ENCODE peak calls at places on chromosome 14, in five cellular contexts. R is AG04449, M is fibroblast of the aortic adventitia, J is AG10803, U is WTC11. D is an unnamed sample.

GRCh38 chr14:91847693-91848092 is 19.6 kb downstream of the TC2N start:
- DNase-seq in R (no peak), M (no peak), J (no peak), U (no peak), D (no peak)

GRCh38 chr14:61780125-61780524 is 17.9 kb downstream of the SNAPC1 start:
- DNase-seq in R (no peak), M (no peak), J (no peak), U (no peak), D (no peak)

GRCh38 chr14:73249108-73249507 is 11.8 kb downstream of the PAPLN start:
- DNase-seq in R (no peak), M (no peak), J (no peak), U (no peak), D (no peak)

GRCh38 chr14:56115471-56115870 is 2.7 kb upstream of the PELI2 start:
- DNase-seq in R (no peak), M (no peak), J (no peak), U (no peak), D (no peak)

GRCh38 chr14:54834727-54835126 is 67.9 kb downstream of the GCH1 start:
- DNase-seq in R (no peak), M (no peak), J (no peak), U (no peak), D (no peak)

GRCh38 chr14:34324363-34324795 is 137.7 kb downstream of the SPTSSA start:
- DNase-seq in R (no peak), M (peak; percentile 60), J (peak; percentile 28), U (no peak), D (peak; percentile 55)

GRCh38 chr14:22190411-22191191 is 398.4 kb downstream of the DAD1 start:
- DNase-seq in R (peak; percentile 60), M (no peak), J (no peak), U (no peak), D (no peak)

GRCh38 chr14:45128963-45129629 is 5.2 kb downstream of the FKBP3 start:
- DNase-seq in R (no peak), M (no peak), J (no peak), U (no peak), D (no peak)

GRCh38 chr14:26448181-26448855 is 149.5 kb downstream of the NOVA1 start:
- DNase-seq in R (no peak), M (no peak), J (no peak), U (peak; percentile 14), D (no peak)

GRCh38 chr14:71952381-71953363 is 20.4 kb downstream of the RGS6 start:
- DNase-seq in R (no peak), M (no peak), J (no peak), U (no peak), D (no peak)

GRCh38 chr14:72613975-72614319 is 280.0 kb downstream of the DPF3 start:
- DNase-seq in R (no peak), M (no peak), J (no peak), U (no peak), D (no peak)

GRCh38 chr14:73740921-73741326 is 26.7 kb upstream of the PNMA1 start:
- DNase-seq in R (no peak), M (peak; percentile 69), J (peak; percentile 51), U (peak; percentile 65), D (peak; percentile 58)

GRCh38 chr14:103301512-103302197 is 32.4 kb upstream of the EIF5 start:
- DNase-seq in R (no peak), M (no peak), J (no peak), U (no peak), D (no peak)

GRCh38 chr14:106845286-106846087 is 1319.1 kb downstream of the TMEM121 start:
- DNase-seq in R (no peak), M (no peak), J (no peak), U (no peak), D (peak; percentile 68)

GRCh38 chr14:53432378-53432802 is 279.3 kb upstream of the DDHD1 start:
- DNase-seq in R (no peak), M (peak; percentile 63), J (peak; percentile 41), U (peak; percentile 60), D (peak; percentile 51)

GRCh38 chr14:103087343-103087835 is 3.4 kb downstream of the LBHD2 start:
- DNase-seq in R (no peak), M (no peak), J (no peak), U (no peak), D (no peak)

GRCh38 chr14:69001375-69001774 is 22.3 kb upstream of the ACTN1 start:
- DNase-seq in R (no peak), M (no peak), J (no peak), U (no peak), D (no peak)

GRCh38 chr14:74221741-74222140 is 17.5 kb upstream of the VSX2 start:
- DNase-seq in R (no peak), M (no peak), J (no peak), U (no peak), D (no peak)

GRCh38 chr14:103527408-103528157 is 1.4 kb upstream of the TRMT61A start:
- DNase-seq in R (no peak), M (peak; percentile 34), J (peak; percentile 53), U (no peak), D (no peak)

GRCh38 chr14:99075771-99076370 is 196.1 kb downstream of the BCL11B start:
- DNase-seq in R (no peak), M (no peak), J (peak; percentile 5), U (no peak), D (no peak)

GRCh38 chr14:75494898-75495297 is 27.4 kb upstream of the BATF start:
- DNase-seq in R (no peak), M (no peak), J (no peak), U (no peak), D (peak; percentile 39)

GRCh38 chr14:50874842-50875241 is 3.0 kb downstream of the ABHD12B start:
- DNase-seq in R (no peak), M (no peak), J (no peak), U (no peak), D (no peak)

GRCh38 chr14:95513261-95513660 is 3.2 kb downstream of the SYNE3 start:
- DNase-seq in R (no peak), M (no peak), J (no peak), U (no peak), D (no peak)

GRCh38 chr14:74296037-74296467 is 6.7 kb downstream of the ABCD4 start:
- DNase-seq in R (no peak), M (no peak), J (no peak), U (no peak), D (no peak)

GRCh38 chr14:53890611-53891091 is 66.0 kb downstream of the BMP4 start:
- DNase-seq in R (no peak), M (peak; percentile 41), J (no peak), U (peak; percentile 36), D (no peak)

GRCh38 chr14:53957739-53958138 is 1.1 kb upstream of the BMP4 start:
- DNase-seq in R (no peak), M (no peak), J (no peak), U (no peak), D (no peak)

GRCh38 chr14:91754819-91755218 is 22.9 kb upstream of the CATSPERB start:
- DNase-seq in R (no peak), M (no peak), J (no peak), U (no peak), D (no peak)

GRCh38 chr14:75842624-75843023 is 139.2 kb downstream of the TGFB3 start:
- DNase-seq in R (no peak), M (no peak), J (no peak), U (no peak), D (no peak)

GRCh38 chr14:99101826-99102461 is 170.1 kb downstream of the BCL11B start:
- DNase-seq in R (no peak), M (no peak), J (no peak), U (no peak), D (no peak)

DNA sequence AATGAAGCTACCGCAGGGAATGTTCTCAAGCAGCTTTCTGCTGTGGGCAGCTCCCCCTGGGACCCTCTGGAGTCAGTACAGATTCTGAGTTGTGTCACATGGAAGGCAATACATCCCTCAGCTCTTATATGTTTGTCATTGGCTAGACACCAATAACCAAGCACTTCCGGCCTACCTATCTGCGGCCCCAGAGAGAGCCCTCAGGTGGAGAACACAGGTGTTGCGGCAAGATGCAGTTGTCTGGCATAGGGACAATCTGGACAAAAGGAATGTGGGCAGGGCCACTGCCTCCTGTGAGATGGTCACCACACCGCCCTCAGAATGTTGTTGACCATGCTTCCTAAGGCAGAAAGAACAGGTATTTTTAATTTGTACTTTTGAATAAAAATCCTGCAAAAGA is 118.7 kb downstream of the BRMS1L start:
- DNase-seq in R (no peak), M (no peak), J (no peak), U (peak; percentile 65), D (peak; percentile 1)
- TF ChIP-seq CTCF in R (no peak), M (no peak), J (no peak), U (no peak), D (no peak)

DNA sequence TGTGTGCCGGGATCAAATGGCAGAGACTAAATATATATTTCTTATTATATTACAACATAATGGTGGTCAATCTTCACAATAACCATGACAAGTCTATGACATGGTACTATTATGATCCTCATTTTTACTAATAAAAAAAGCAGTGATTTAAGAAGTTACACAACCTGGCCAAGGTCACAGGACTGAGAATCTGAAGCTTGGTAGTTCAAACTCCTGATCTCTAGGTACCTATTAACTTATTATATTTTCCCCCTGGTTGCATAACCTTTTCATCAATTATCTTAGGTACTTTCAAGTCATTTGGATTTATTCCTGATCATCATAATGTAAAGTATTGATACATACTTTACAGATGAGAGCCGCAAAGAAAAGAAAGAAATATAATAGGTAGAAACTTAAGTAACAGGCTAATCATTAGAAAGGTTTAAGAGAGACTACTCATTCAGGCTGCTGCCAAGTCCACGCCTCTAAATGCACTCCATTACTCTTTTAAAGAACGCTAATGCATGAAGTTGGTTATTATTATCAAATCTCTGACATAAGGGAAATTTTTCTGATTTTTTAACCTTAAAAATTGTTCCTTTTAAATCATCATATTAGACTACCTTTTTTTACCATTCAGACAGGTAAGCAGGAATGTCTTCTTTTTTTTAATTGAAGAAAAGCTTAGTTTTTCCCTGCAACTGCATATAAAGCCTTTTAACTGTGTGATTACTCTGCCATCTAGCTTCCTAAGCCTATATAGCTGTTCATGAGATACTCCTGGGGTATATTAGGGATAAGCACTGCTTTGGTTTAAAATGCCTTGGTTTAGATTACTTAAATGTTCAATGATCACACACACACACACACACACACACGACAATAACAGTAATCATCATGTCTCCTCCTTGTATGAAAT is 35.6 kb downstream of the RPS29 start:
- DNase-seq in R (no peak), M (peak; percentile 52), J (no peak), U (no peak), D (peak; percentile 28)
- TF ChIP-seq CTCF in R (no peak), M (peak; percentile 60), J (peak; percentile 33), U (no peak), D (peak; percentile 45)

DNA sequence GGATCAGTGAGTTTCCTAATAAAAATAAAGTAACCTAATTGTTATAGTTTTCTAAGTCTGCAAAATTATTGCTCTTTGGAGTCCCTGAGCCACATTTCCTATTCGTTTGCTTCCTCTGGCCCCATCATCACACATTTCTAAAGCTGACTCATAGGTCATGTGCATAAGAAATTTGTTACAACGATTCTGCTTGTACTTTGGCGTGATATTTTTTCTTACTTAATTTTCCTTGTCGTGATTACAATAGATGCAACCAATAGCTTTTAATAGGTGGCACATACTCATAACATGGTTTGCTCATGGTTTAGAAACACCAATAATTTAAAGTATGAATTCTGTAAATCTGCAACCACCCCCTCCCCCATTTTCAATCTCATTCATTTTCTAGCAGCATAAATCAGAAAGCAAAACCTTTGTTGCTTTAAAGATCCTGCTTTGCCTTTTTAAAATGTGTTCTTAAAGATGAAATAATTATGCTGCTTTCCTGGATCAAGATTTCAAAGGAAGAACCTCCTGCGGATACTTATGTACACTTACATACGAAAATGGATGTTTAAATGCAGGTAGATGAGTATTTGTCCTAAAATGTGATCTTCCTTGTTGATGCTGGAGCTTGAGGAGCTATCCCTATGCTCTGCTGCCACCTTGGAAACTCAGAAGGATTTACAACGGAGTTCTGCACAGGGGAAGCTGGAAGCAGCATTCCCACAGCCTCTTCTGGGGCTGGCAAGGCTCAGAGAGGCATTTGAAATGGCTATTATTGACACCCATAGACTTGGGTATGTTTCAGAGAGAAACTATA is 1.7 kb upstream of the FLRT2 start:
- DNase-seq in R (peak; percentile 72), M (peak; percentile 95), J (peak; percentile 93), U (peak; percentile 22), D (peak; percentile 93)
- TF ChIP-seq CTCF in R (peak; percentile 70), M (peak; percentile 77), J (peak; percentile 84), U (no peak), D (peak; percentile 54)

GRCh38 chr14:90454041-90455000 is 57.5 kb downstream of the CALM1 start:
- DNase-seq in R (no peak), M (peak; percentile 73), J (peak; percentile 79), U (peak; percentile 96), D (peak; percentile 77)
- TF ChIP-seq CTCF in R (no peak), M (no peak), J (no peak), U (no peak), D (no peak)